ENCODE peak calls at places on chromosome 21, in five cellular contexts. U is activated naive CD4-positive, alpha-beta T cell treated with anti-CD3 and anti-CD28 coated beads for 36 hours; Z is Daoy; Y is activated gamma-delta T cell treated with Interleukin-2 at 50 U/mL for 16 hours; T is T1000. H is an unnamed sample.
A peak's percentile ranks its signal among the peaks of the same experiment; 100 is the strongest.

GRCh38 chr21:34878501-34878900 is 170.6 kb downstream of the RUNX1 start:
- DNase-seq in U (no peak), Z (peak; percentile 69), Y (no peak), T (no peak), H (no peak)

GRCh38 chr21:45179568-45180288 is 105.3 kb downstream of the ADARB1 start:
- DNase-seq in U (no peak), Z (no peak), Y (no peak), T (no peak), H (no peak)

GRCh38 chr21:42929969-42930368 is 4.5 kb upstream of the ERVH48-1 start:
- DNase-seq in U (no peak), Z (no peak), Y (no peak), T (no peak), H (no peak)

GRCh38 chr21:35511298-35512162 is 462.4 kb upstream of the RUNX1 start:
- DNase-seq in U (peak; percentile 51), Z (peak; percentile 77), Y (no peak), T (no peak), H (peak; percentile 45)

GRCh38 chr21:42441963-42442362 is 38.3 kb downstream of the UBASH3A start:
- DNase-seq in U (no peak), Z (no peak), Y (no peak), T (no peak), H (no peak)

GRCh38 chr21:42524341-42525227 is 10.9 kb downstream of the SLC37A1 start:
- DNase-seq in U (peak; percentile 63), Z (peak; percentile 49), Y (peak; percentile 55), T (no peak), H (peak; percentile 37)

GRCh38 chr21:42188663-42189062 is 30.3 kb upstream of the ABCG1 start:
- DNase-seq in U (no peak), Z (no peak), Y (no peak), T (no peak), H (no peak)

GRCh38 chr21:37891953-37892352 is 24.3 kb downstream of the KCNJ6 start:
- DNase-seq in U (no peak), Z (no peak), Y (no peak), T (no peak), H (no peak)

GRCh38 chr21:37338671-37339526 is 27.7 kb upstream of the DYRK1A start:
- DNase-seq in U (no peak), Z (peak; percentile 95), Y (no peak), T (peak; percentile 75), H (no peak)

GRCh38 chr21:17472592-17473271 is 40.1 kb upstream of the CXADR start:
- DNase-seq in U (no peak), Z (no peak), Y (no peak), T (no peak), H (no peak)

GRCh38 chr21:45010096-45010495 is 64.3 kb upstream of the ADARB1 start:
- DNase-seq in U (no peak), Z (no peak), Y (no peak), T (no peak), H (no peak)

GRCh38 chr21:27550258-27550657 is 583.4 kb upstream of the ADAMTS5 start:
- DNase-seq in U (no peak), Z (no peak), Y (no peak), T (no peak), H (no peak)

GRCh38 chr21:36663033-36663855 is 35.7 kb upstream of the SIM2 start:
- DNase-seq in U (no peak), Z (no peak), Y (no peak), T (no peak), H (no peak)

GRCh38 chr21:42568834-42569731 is 55.4 kb downstream of the SLC37A1 start:
- DNase-seq in U (no peak), Z (no peak), Y (no peak), T (no peak), H (no peak)

GRCh38 chr21:44931137-44931500 is 8.7 kb upstream of the SLX9 start:
- DNase-seq in U (peak; percentile 59), Z (peak; percentile 59), Y (no peak), T (no peak), H (peak; percentile 41)

GRCh38 chr21:42162831-42163510 is 56.0 kb upstream of the ABCG1 start:
- DNase-seq in U (peak; percentile 51), Z (no peak), Y (no peak), T (no peak), H (no peak)

GRCh38 chr21:42731264-42732032 is 78.0 kb downstream of the PDE9A start:
- DNase-seq in U (no peak), Z (no peak), Y (no peak), T (no peak), H (no peak)

GRCh38 chr21:17829472-17829871 is 10.3 kb upstream of the C21orf91 start:
- DNase-seq in U (no peak), Z (no peak), Y (no peak), T (no peak), H (no peak)

GRCh38 chr21:35136106-35136505 is 87.0 kb upstream of the RUNX1 start:
- DNase-seq in U (no peak), Z (no peak), Y (no peak), T (no peak), H (no peak)

GRCh38 chr21:35343046-35343816 is 294.1 kb upstream of the RUNX1 start:
- DNase-seq in U (peak; percentile 39), Z (peak; percentile 45), Y (no peak), T (no peak), H (peak; percentile 26)

GRCh38 chr21:35071347-35071746 is 22.2 kb upstream of the RUNX1 start:
- DNase-seq in U (no peak), Z (no peak), Y (no peak), T (no peak), H (no peak)

GRCh38 chr21:35606136-35606535 is 454.2 kb downstream of the SETD4 start:
- DNase-seq in U (no peak), Z (no peak), Y (no peak), T (no peak), H (no peak)

GRCh38 chr21:29568020-29568419 is 269.3 kb downstream of the BACH1 start:
- DNase-seq in U (no peak), Z (no peak), Y (no peak), T (no peak), H (no peak)

GRCh38 chr21:27734146-27734545 is 767.3 kb upstream of the ADAMTS5 start:
- DNase-seq in U (no peak), Z (peak; percentile 12), Y (no peak), T (no peak), H (no peak)

GRCh38 chr21:24123785-24124184 is 1483.5 kb downstream of the MRPL39 start:
- DNase-seq in U (no peak), Z (no peak), Y (no peak), T (no peak), H (no peak)

GRCh38 chr21:44752701-44753235 is 41.4 kb upstream of the TSPEAR start:
- DNase-seq in U (no peak), Z (peak; percentile 78), Y (no peak), T (no peak), H (no peak)

GRCh38 chr21:40371329-40371728 is 475.6 kb downstream of the DSCAM start:
- DNase-seq in U (no peak), Z (no peak), Y (no peak), T (no peak), H (no peak)

GRCh38 chr21:14686466-14687276 is 140.6 kb upstream of the SAMSN1 start:
- DNase-seq in U (no peak), Z (peak; percentile 2), Y (no peak), T (no peak), H (no peak)

GRCh38 chr21:44463716-44464115 is 8.4 kb downstream of the LRRC3 start:
- DNase-seq in U (no peak), Z (no peak), Y (no peak), T (no peak), H (no peak)

GRCh38 chr21:38696617-38697016 is 109.1 kb upstream of the ETS2 start:
- DNase-seq in U (no peak), Z (no peak), Y (no peak), T (no peak), H (no peak)

GRCh38 chr21:42191978-42192595 is 26.9 kb upstream of the ABCG1 start:
- DNase-seq in U (no peak), Z (no peak), Y (no peak), T (no peak), H (no peak)

GRCh38 chr21:17745086-17745485 is 74.1 kb downstream of the C21orf91 start:
- DNase-seq in U (no peak), Z (no peak), Y (no peak), T (no peak), H (no peak)